ENCODE peak calls at places on chromosomes 7 and 10, in four cellular contexts. One of them, this sample, is unnamed.

GRCh38 chr10:94439275-94439861 is 37.0 kb downstream of the TBC1D12 start:
- DNase-seq in HT-29: peak
- DNase-seq in cardiac muscle cell: peak
- DNase-seq in H4: peak
- DNase-seq in this sample: no peak

GRCh38 chr7:68107256-68107655 is 1110.6 kb downstream of the TYW1 start:
- DNase-seq in cardiac muscle cell: peak
- DNase-seq in H4: peak
- DNase-seq in HT-29: no peak
- DNase-seq in this sample: no peak

GRCh38 chr7:20598479-20599419 is 16.7 kb upstream of the ABCB5 start:
- DNase-seq in cardiac muscle cell: peak
- DNase-seq in H4: peak
- DNase-seq in HT-29: peak
- DNase-seq in this sample: peak

GRCh38 chr10:9781681-9782080 is 1236.0 kb upstream of the CELF2 start:
- DNase-seq in cardiac muscle cell: no peak
- DNase-seq in H4: no peak
- DNase-seq in HT-29: no peak
- DNase-seq in this sample: peak

GRCh38 chr7:32250494-32251260 is 180.5 kb upstream of the PDE1C start:
- DNase-seq in H4: no peak
- DNase-seq in cardiac muscle cell: no peak
- DNase-seq in HT-29: no peak
- DNase-seq in this sample: no peak

GRCh38 chr7:85074016-85074415 is 112.8 kb downstream of the SEMA3D start:
- DNase-seq in cardiac muscle cell: no peak
- DNase-seq in H4: no peak
- DNase-seq in HT-29: no peak
- DNase-seq in this sample: no peak

GRCh38 chr7:23373151-23374004 is 74.2 kb downstream of the MALSU1 start:
- DNase-seq in cardiac muscle cell: peak
- DNase-seq in H4: no peak
- DNase-seq in HT-29: no peak
- DNase-seq in this sample: no peak

GRCh38 chr10:15168296-15168780 is at the start of gene NMT2:
- DNase-seq in H4: peak
- DNase-seq in cardiac muscle cell: no peak
- DNase-seq in HT-29: peak
- DNase-seq in this sample: no peak

GRCh38 chr7:80883188-80884025 is 35.4 kb downstream of the SEMA3C start:
- DNase-seq in cardiac muscle cell: peak
- DNase-seq in HT-29: peak
- DNase-seq in H4: peak
- DNase-seq in this sample: peak

GRCh38 chr7:81410471-81411117 is 359.3 kb downstream of the HGF start:
- DNase-seq in HT-29: peak
- DNase-seq in cardiac muscle cell: no peak
- DNase-seq in H4: peak
- DNase-seq in this sample: no peak

GRCh38 chr7:47008461-47008860 is 573.5 kb downstream of the TNS3 start:
- DNase-seq in H4: no peak
- DNase-seq in cardiac muscle cell: no peak
- DNase-seq in HT-29: no peak
- DNase-seq in this sample: no peak

GRCh38 chr10:93165367-93165766 is 91.7 kb downstream of the CYP26A1 start:
- DNase-seq in HT-29: no peak
- DNase-seq in cardiac muscle cell: peak
- DNase-seq in H4: no peak
- DNase-seq in this sample: no peak

GRCh38 chr7:76368190-76368589 is 9.4 kb upstream of the YWHAG start:
- DNase-seq in cardiac muscle cell: no peak
- DNase-seq in HT-29: no peak
- DNase-seq in H4: no peak
- DNase-seq in this sample: no peak

GRCh38 chr10:133324198-133324792 is 12.4 kb downstream of the CALY start:
- DNase-seq in H4: no peak
- DNase-seq in HT-29: peak
- DNase-seq in cardiac muscle cell: peak
- DNase-seq in this sample: no peak

GRCh38 chr10:47240173-47240572 is 59.8 kb upstream of the GDF10 start:
- DNase-seq in H4: no peak
- DNase-seq in cardiac muscle cell: no peak
- DNase-seq in HT-29: no peak
- DNase-seq in this sample: no peak

GRCh38 chr10:33248638-33249037 is 85.8 kb downstream of the NRP1 start:
- DNase-seq in HT-29: peak
- DNase-seq in cardiac muscle cell: peak
- DNase-seq in H4: peak
- DNase-seq in this sample: peak

GRCh38 chr10:24254180-24254579 is 45.2 kb downstream of the KIAA1217 start:
- DNase-seq in HT-29: no peak
- DNase-seq in H4: no peak
- DNase-seq in cardiac muscle cell: peak
- DNase-seq in this sample: no peak

GRCh38 chr7:110224643-110225042 is 866.3 kb upstream of the LRRN3 start:
- DNase-seq in H4: no peak
- DNase-seq in HT-29: no peak
- DNase-seq in cardiac muscle cell: no peak
- DNase-seq in this sample: no peak

GRCh38 chr7:109190766-109191165 is 621.1 kb downstream of the DNAJB9 start:
- DNase-seq in HT-29: no peak
- DNase-seq in cardiac muscle cell: no peak
- DNase-seq in H4: no peak
- DNase-seq in this sample: no peak

GRCh38 chr7:131173148-131173890 is 154.4 kb upstream of the MKLN1 start:
- DNase-seq in H4: no peak
- DNase-seq in cardiac muscle cell: no peak
- DNase-seq in HT-29: no peak
- DNase-seq in this sample: no peak

GRCh38 chr10:96587255-96588059 is 645 bp upstream of the TM9SF3 start:
- DNase-seq in HT-29: peak
- DNase-seq in H4: peak
- DNase-seq in cardiac muscle cell: peak
- DNase-seq in this sample: peak

GRCh38 chr10:133379152-133379800 is at the start of gene PAOX:
- DNase-seq in HT-29: peak
- DNase-seq in cardiac muscle cell: peak
- DNase-seq in H4: no peak
- DNase-seq in this sample: no peak

GRCh38 chr10:86366033-86366901 is at the start of gene GRID1:
- DNase-seq in cardiac muscle cell: peak
- DNase-seq in H4: no peak
- DNase-seq in HT-29: no peak
- DNase-seq in this sample: no peak

GRCh38 chr10:114684085-114684821 is 26.2 kb upstream of the ABLIM1 start:
- DNase-seq in HT-29: peak
- DNase-seq in cardiac muscle cell: peak
- DNase-seq in H4: peak
- DNase-seq in this sample: no peak